ENCODE peak calls at places on chromosome 12, in four cellular contexts. L, O, C and G are unnamed samples.

GRCh38 chr12:43309845-43310405 is 242.1 kb downstream of the ADAMTS20 start:
- DNase-seq in C (no peak), O (no peak), L (no peak), G (no peak)

GRCh38 chr12:27965966-27966365 is 6.6 kb downstream of the PTHLH start:
- DNase-seq in C (no peak), O (no peak), L (no peak), G (no peak)

GRCh38 chr12:28987538-28988383 is 161.3 kb upstream of the FAR2 start:
- DNase-seq in L (no peak), C (no peak), O (no peak), G (no peak)

GRCh38 chr12:8532045-8532444 is 8.7 kb downstream of the CLEC4E start:
- DNase-seq in C (no peak), L (no peak), O (no peak), G (no peak)

GRCh38 chr12:33427071-33427470 is 12.5 kb downstream of the SYT10 start:
- DNase-seq in C (no peak), O (no peak), L (peak), G (no peak)

GRCh38 chr12:122725452-122725851 is 5.2 kb downstream of the HCAR1 start:
- DNase-seq in C (no peak), O (no peak), L (no peak), G (no peak)

GRCh38 chr12:104522985-104523719 is 66.4 kb downstream of the CHST11 start:
- DNase-seq in C (no peak), O (no peak), L (no peak), G (no peak)

GRCh38 chr12:99870085-99870484 is 114.7 kb downstream of the ANKS1B start:
- DNase-seq in L (no peak), C (no peak), O (no peak), G (no peak)

GRCh38 chr12:112813836-112814235 is 22.3 kb downstream of the RPH3A start:
- DNase-seq in L (no peak), O (no peak), C (no peak), G (no peak)

GRCh38 chr12:94779520-94779919 is 129.2 kb upstream of the TMCC3 start:
- DNase-seq in L (no peak), O (no peak), C (no peak), G (no peak)

GRCh38 chr12:15193927-15194326 is 27.3 kb downstream of the RERG start:
- DNase-seq in O (no peak), L (no peak), C (no peak), G (no peak)

GRCh38 chr12:58916891-58917570 is 3.3 kb downstream of the LRIG3 start:
- DNase-seq in O (no peak), L (no peak), C (no peak), G (no peak)